ENCODE peak calls at places on chromosomes 5 and 9, in five cellular contexts. W, S, K, P and L are unnamed samples.

GRCh38 chr5:31581498-31582099 is 49.5 kb downstream of the C5orf22 start:
- DNase-seq in S (peak; percentile 10), K (no peak), W (no peak), P (no peak), L (peak; percentile 22)

GRCh38 chr9:13915591-13916301 is 398.2 kb downstream of the NFIB start:
- DNase-seq in W (no peak), S (no peak), P (no peak), K (no peak), L (no peak)

GRCh38 chr5:61069150-61069549 is 93.1 kb downstream of the SMIM15 start:
- DNase-seq in W (no peak), S (no peak), K (no peak), P (no peak), L (no peak)

GRCh38 chr5:154401931-154402330 is 43.9 kb upstream of the SAP30L start:
- DNase-seq in S (no peak), K (no peak), W (no peak), P (no peak), L (no peak)

GRCh38 chr9:116644099-116644688 is 42.9 kb upstream of the TRIM32 start:
- DNase-seq in W (no peak), P (no peak), S (no peak), K (no peak), L (no peak)

GRCh38 chr9:71608825-71609452 is 159.4 kb downstream of the CEMIP2 start:
- DNase-seq in S (peak; percentile 50), W (no peak), K (no peak), P (no peak), L (no peak)

GRCh38 chr5:38718874-38719391 is 126.9 kb upstream of the OSMR start:
- DNase-seq in S (no peak), P (no peak), K (no peak), W (no peak), L (no peak)

GRCh38 chr9:7067169-7067568 is 309.4 kb downstream of the KDM4C start:
- DNase-seq in P (no peak), W (no peak), S (no peak), K (peak; percentile 63), L (no peak)

GRCh38 chr5:54463696-54464095 is 8.2 kb downstream of the HSPB3 start:
- DNase-seq in K (no peak), P (no peak), W (no peak), S (no peak), L (no peak)

GRCh38 chr5:15620501-15620900 is 120.5 kb downstream of the FBXL7 start:
- DNase-seq in S (no peak), K (no peak), W (no peak), P (no peak), L (no peak)

GRCh38 chr9:3906437-3907213 is 380.8 kb upstream of the RFX3 start:
- DNase-seq in W (no peak), P (no peak), S (no peak), K (peak; percentile 2), L (peak; percentile 43)

GRCh38 chr5:111583761-111584203 is 71.4 kb upstream of the STARD4 start:
- DNase-seq in P (no peak), S (no peak), K (no peak), W (no peak), L (no peak)

GRCh38 chr9:28542928-28543327 is 969.6 kb upstream of the C9orf72 start:
- DNase-seq in P (no peak), S (no peak), W (no peak), K (no peak), L (no peak)

GRCh38 chr9:28539432-28539831 is 966.2 kb upstream of the C9orf72 start:
- DNase-seq in W (no peak), K (no peak), S (no peak), P (no peak), L (no peak)

GRCh38 chr9:28538132-28538531 is 964.9 kb upstream of the C9orf72 start:
- DNase-seq in S (no peak), W (no peak), P (no peak), K (no peak), L (no peak)
- H3K36me3 ChIP-seq in S (no peaks in the 10 kb centered on the region), W (no peaks in the 10 kb centered on the region), P (no peaks in the 10 kb centered on the region), K (no peaks in the 10 kb centered on the region), L (no peaks in the 10 kb centered on the region)

GRCh38 chr5:106882035-106882434 is 788.7 kb downstream of the EFNA5 start:
- DNase-seq in S (no peak), K (no peak), P (no peak), W (no peak), L (no peak)
- TF ChIP-seq ATF3 in S (no peak), K (no peak), P (no peak), W (no peak), L (no peak)

GRCh38 chr9:134159566-134160245 is 4.7 kb downstream of the RNU6ATAC start:
- DNase-seq in P (no peak), W (no peak), K (no peak), S (no peak), L (no peak)

GRCh38 chr9:134158753-134159392 is 5.5 kb downstream of the RNU6ATAC start:
- DNase-seq in K (no peak), P (no peak), W (no peak), S (no peak), L (no peak)

GRCh38 chr9:134156564-134157377 is 7.6 kb downstream of the RNU6ATAC start:
- DNase-seq in S (no peak), P (no peak), W (no peak), K (no peak), L (no peak)

GRCh38 chr9:134157378-134157885 is 6.9 kb downstream of the RNU6ATAC start:
- DNase-seq in K (no peak), W (no peak), S (no peak), P (no peak), L (no peak)

DNA sequence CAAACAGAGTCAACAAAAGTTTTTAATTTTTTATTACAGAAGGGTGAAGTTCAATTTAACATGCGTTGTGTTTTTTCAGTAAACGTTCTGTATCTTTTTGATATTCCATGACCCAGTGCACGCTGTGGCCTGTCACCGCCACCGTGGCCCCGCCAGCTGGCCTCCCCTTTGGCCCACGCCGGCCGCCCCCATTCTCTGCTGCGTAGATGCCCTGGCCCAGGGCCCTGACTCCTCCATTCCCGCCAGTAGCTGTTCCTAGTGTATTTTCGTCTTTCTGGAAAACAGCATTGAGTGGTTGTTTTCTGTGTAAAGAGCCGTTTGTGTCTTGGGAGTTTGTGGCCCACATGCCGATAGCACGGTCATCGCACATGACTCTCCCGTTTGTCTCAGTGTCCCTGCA is 6.1 kb downstream of the RNU6ATAC start:
- DNase-seq in S (no peak), P (no peak), W (no peak), K (no peak), L (no peak)
- H3K36me3 ChIP-seq in S (peaks cover 57% of the 10 kb centered on the region), P (peaks cover 43% of the 10 kb centered on the region), W (peaks cover 23% of the 10 kb centered on the region), K (peaks cover 66% of the 10 kb centered on the region), L (peaks cover 34% of the 10 kb centered on the region)

DNA sequence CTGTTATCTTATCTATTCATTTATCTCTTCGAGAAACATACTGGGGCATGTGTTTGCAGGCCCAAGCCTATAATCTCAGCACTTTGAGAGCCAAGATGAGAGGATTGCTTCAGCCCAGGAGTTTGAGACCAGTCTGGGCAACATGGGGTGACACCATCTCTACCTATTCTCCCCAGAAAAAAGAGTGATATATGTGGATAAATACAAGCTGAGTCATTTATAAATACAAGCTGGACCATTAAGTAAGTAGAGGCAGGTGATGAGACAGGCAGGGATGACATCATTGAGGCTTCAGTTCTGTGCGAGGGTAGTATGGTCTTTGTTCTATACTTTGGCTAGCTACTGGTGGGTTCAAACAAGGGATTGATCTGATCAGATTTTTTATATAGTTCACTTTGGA is 25.6 kb downstream of the PBX3 start:
- DNase-seq in K (no peak), W (no peak), S (no peak), P (no peak), L (no peak)
- TF ChIP-seq ATF3 in K (no peak), W (no peak), S (no peak), P (no peak), L (no peak)